ENCODE peak calls at places on chromosome 4, in ten cellular contexts. One of them, this sample, is unnamed.

GRCh38 chr4:100317032-100317864 is 127.0 kb upstream of the DDIT4L start:
- DNase-seq in tibial nerve: no peak
- DNase-seq in A549: no peak
- DNase-seq in stomach: no peak
- DNase-seq in uterus: no peak
- DNase-seq in A673: no peak
- DNase-seq in CD8-positive, alpha-beta T cell: no peak
- DNase-seq in psoas muscle: no peak
- DNase-seq in IMR-90: peak; percentile 27
- DNase-seq in heart right ventricle: no peak
- DNase-seq in this sample: no peak

GRCh38 chr4:10396181-10396580 is 61.0 kb downstream of the ZNF518B start:
- DNase-seq in tibial nerve: no peak
- DNase-seq in A549: no peak
- DNase-seq in stomach: no peak
- DNase-seq in uterus: no peak
- DNase-seq in A673: no peak
- DNase-seq in CD8-positive, alpha-beta T cell: no peak
- DNase-seq in psoas muscle: no peak
- DNase-seq in IMR-90: no peak
- DNase-seq in heart right ventricle: no peak
- DNase-seq in this sample: no peak

GRCh38 chr4:74376888-74377483 is 12.0 kb downstream of the EREG start:
- DNase-seq in tibial nerve: no peak
- DNase-seq in A549: peak; percentile 67
- DNase-seq in stomach: no peak
- DNase-seq in uterus: no peak
- DNase-seq in A673: peak; percentile 40
- DNase-seq in CD8-positive, alpha-beta T cell: no peak
- DNase-seq in psoas muscle: no peak
- DNase-seq in IMR-90: peak; percentile 77
- DNase-seq in heart right ventricle: no peak
- DNase-seq in this sample: no peak

GRCh38 chr4:112847781-112848180 is 201.7 kb upstream of the ANK2 start:
- DNase-seq in tibial nerve: no peak
- DNase-seq in A549: peak; percentile 9
- DNase-seq in stomach: no peak
- DNase-seq in uterus: no peak
- DNase-seq in A673: no peak
- DNase-seq in CD8-positive, alpha-beta T cell: no peak
- DNase-seq in psoas muscle: no peak
- DNase-seq in IMR-90: no peak
- DNase-seq in heart right ventricle: no peak
- DNase-seq in this sample: no peak

GRCh38 chr4:61152433-61152832 is 47.7 kb upstream of the ADGRL3 start:
- DNase-seq in tibial nerve: no peak
- DNase-seq in A549: no peak
- DNase-seq in stomach: no peak
- DNase-seq in uterus: no peak
- DNase-seq in A673: no peak
- DNase-seq in CD8-positive, alpha-beta T cell: no peak
- DNase-seq in psoas muscle: no peak
- DNase-seq in IMR-90: no peak
- DNase-seq in heart right ventricle: no peak
- DNase-seq in this sample: no peak

GRCh38 chr4:119647558-119647957 is 19.0 kb upstream of the PDE5A start:
- DNase-seq in tibial nerve: no peak
- DNase-seq in A549: no peak
- DNase-seq in stomach: no peak
- DNase-seq in uterus: no peak
- DNase-seq in A673: no peak
- DNase-seq in CD8-positive, alpha-beta T cell: no peak
- DNase-seq in psoas muscle: no peak
- DNase-seq in IMR-90: peak; percentile 89
- DNase-seq in heart right ventricle: no peak
- DNase-seq in this sample: no peak

GRCh38 chr4:108834167-108834566 is 71.3 kb upstream of the ETNPPL start:
- DNase-seq in tibial nerve: no peak
- DNase-seq in A549: no peak
- DNase-seq in stomach: no peak
- DNase-seq in uterus: no peak
- DNase-seq in A673: peak; percentile 64
- DNase-seq in CD8-positive, alpha-beta T cell: no peak
- DNase-seq in psoas muscle: no peak
- DNase-seq in IMR-90: peak; percentile 87
- DNase-seq in heart right ventricle: no peak
- DNase-seq in this sample: no peak

GRCh38 chr4:23235613-23236390 is 543.1 kb downstream of the GBA3 start:
- DNase-seq in tibial nerve: no peak
- DNase-seq in A549: no peak
- DNase-seq in stomach: no peak
- DNase-seq in uterus: no peak
- DNase-seq in A673: no peak
- DNase-seq in CD8-positive, alpha-beta T cell: no peak
- DNase-seq in psoas muscle: no peak
- DNase-seq in IMR-90: no peak
- DNase-seq in heart right ventricle: no peak
- DNase-seq in this sample: no peak

GRCh38 chr4:156321203-156321602 is 367.5 kb upstream of the CTSO start:
- DNase-seq in tibial nerve: no peak
- DNase-seq in A549: no peak
- DNase-seq in stomach: no peak
- DNase-seq in uterus: no peak
- DNase-seq in A673: no peak
- DNase-seq in CD8-positive, alpha-beta T cell: no peak
- DNase-seq in psoas muscle: no peak
- DNase-seq in IMR-90: peak; percentile 94
- DNase-seq in heart right ventricle: no peak
- DNase-seq in this sample: no peak

GRCh38 chr4:67918428-67918827 is 34.6 kb upstream of the TMPRSS11D start:
- DNase-seq in tibial nerve: no peak
- DNase-seq in A549: no peak
- DNase-seq in stomach: no peak
- DNase-seq in uterus: no peak
- DNase-seq in A673: no peak
- DNase-seq in CD8-positive, alpha-beta T cell: no peak
- DNase-seq in psoas muscle: no peak
- DNase-seq in IMR-90: no peak
- DNase-seq in heart right ventricle: no peak
- DNase-seq in this sample: no peak

GRCh38 chr4:67393007-67393406 is 152.3 kb downstream of the CENPC start:
- DNase-seq in tibial nerve: no peak
- DNase-seq in A549: no peak
- DNase-seq in stomach: no peak
- DNase-seq in uterus: no peak
- DNase-seq in A673: no peak
- DNase-seq in CD8-positive, alpha-beta T cell: no peak
- DNase-seq in psoas muscle: no peak
- DNase-seq in IMR-90: no peak
- DNase-seq in heart right ventricle: no peak
- DNase-seq in this sample: no peak

GRCh38 chr4:127586922-127587571 is 45.7 kb upstream of the INTU start:
- DNase-seq in tibial nerve: no peak
- DNase-seq in A549: peak; percentile 55
- DNase-seq in stomach: no peak
- DNase-seq in uterus: no peak
- DNase-seq in A673: peak; percentile 56
- DNase-seq in CD8-positive, alpha-beta T cell: no peak
- DNase-seq in psoas muscle: no peak
- DNase-seq in IMR-90: peak; percentile 39
- DNase-seq in heart right ventricle: no peak
- DNase-seq in this sample: no peak

GRCh38 chr4:93203708-93204107 is 624.8 kb upstream of the ATOH1 start:
- DNase-seq in tibial nerve: no peak
- DNase-seq in A549: peak; percentile 6
- DNase-seq in stomach: no peak
- DNase-seq in uterus: no peak
- DNase-seq in A673: no peak
- DNase-seq in CD8-positive, alpha-beta T cell: no peak
- DNase-seq in psoas muscle: no peak
- DNase-seq in IMR-90: peak; percentile 12
- DNase-seq in heart right ventricle: no peak
- DNase-seq in this sample: no peak

GRCh38 chr4:46844325-46844917 is 64.6 kb downstream of the COX7B2 start:
- DNase-seq in tibial nerve: no peak
- DNase-seq in A549: peak; percentile 46
- DNase-seq in stomach: peak; percentile 33
- DNase-seq in uterus: no peak
- DNase-seq in A673: peak; percentile 79
- DNase-seq in CD8-positive, alpha-beta T cell: no peak
- DNase-seq in psoas muscle: no peak
- DNase-seq in IMR-90: peak; percentile 61
- DNase-seq in heart right ventricle: peak; percentile 42
- DNase-seq in this sample: no peak

GRCh38 chr4:6633091-6633906 is 7.2 kb upstream of the MRFAP1 start:
- DNase-seq in tibial nerve: no peak
- DNase-seq in A549: no peak
- DNase-seq in stomach: no peak
- DNase-seq in uterus: no peak
- DNase-seq in A673: peak; percentile 50
- DNase-seq in CD8-positive, alpha-beta T cell: no peak
- DNase-seq in psoas muscle: peak; percentile 32
- DNase-seq in IMR-90: peak; percentile 49
- DNase-seq in heart right ventricle: no peak
- DNase-seq in this sample: no peak
- H3K27ac ChIP-seq in tibial nerve: no peak overlapping the region
- H3K27ac ChIP-seq in A549: peak overlapping the region; percentile 61
- H3K27ac ChIP-seq in stomach: no peak overlapping the region
- H3K27ac ChIP-seq in uterus: no peak overlapping the region
- H3K27ac ChIP-seq in A673: peak overlapping the region; percentile 83
- H3K27ac ChIP-seq in CD8-positive, alpha-beta T cell: no peak overlapping the region
- H3K27ac ChIP-seq in psoas muscle: no peak overlapping the region
- H3K27ac ChIP-seq in IMR-90: peak overlapping the region; percentile 29
- H3K27ac ChIP-seq in heart right ventricle: no peak overlapping the region
- H3K27ac ChIP-seq in this sample: no peak overlapping the region

GRCh38 chr4:169249214-169249973 is 21.4 kb downstream of the SH3RF1 start:
- DNase-seq in tibial nerve: no peak
- DNase-seq in A549: peak; percentile 88
- DNase-seq in stomach: no peak
- DNase-seq in uterus: no peak
- DNase-seq in A673: no peak
- DNase-seq in CD8-positive, alpha-beta T cell: no peak
- DNase-seq in psoas muscle: no peak
- DNase-seq in IMR-90: peak; percentile 87
- DNase-seq in heart right ventricle: no peak
- DNase-seq in this sample: no peak

GRCh38 chr4:169250796-169251195 is 20.0 kb downstream of the SH3RF1 start:
- DNase-seq in tibial nerve: no peak
- DNase-seq in A549: no peak
- DNase-seq in stomach: no peak
- DNase-seq in uterus: no peak
- DNase-seq in A673: no peak
- DNase-seq in CD8-positive, alpha-beta T cell: no peak
- DNase-seq in psoas muscle: no peak
- DNase-seq in IMR-90: no peak
- DNase-seq in heart right ventricle: no peak
- DNase-seq in this sample: no peak

GRCh38 chr4:169253087-169253675 is 17.6 kb downstream of the SH3RF1 start:
- DNase-seq in tibial nerve: no peak
- DNase-seq in A549: no peak
- DNase-seq in stomach: no peak
- DNase-seq in uterus: no peak
- DNase-seq in A673: peak; percentile 69
- DNase-seq in CD8-positive, alpha-beta T cell: no peak
- DNase-seq in psoas muscle: no peak
- DNase-seq in IMR-90: no peak
- DNase-seq in heart right ventricle: no peak
- DNase-seq in this sample: no peak

GRCh38 chr4:169252339-169253086 is 18.2 kb downstream of the SH3RF1 start:
- DNase-seq in tibial nerve: no peak
- DNase-seq in A549: no peak
- DNase-seq in stomach: no peak
- DNase-seq in uterus: no peak
- DNase-seq in A673: no peak
- DNase-seq in CD8-positive, alpha-beta T cell: no peak
- DNase-seq in psoas muscle: no peak
- DNase-seq in IMR-90: peak; percentile 51
- DNase-seq in heart right ventricle: peak; percentile 19
- DNase-seq in this sample: no peak

GRCh38 chr4:169251291-169252235 is 19.2 kb downstream of the SH3RF1 start:
- DNase-seq in tibial nerve: no peak
- DNase-seq in A549: peak; percentile 71
- DNase-seq in stomach: no peak
- DNase-seq in uterus: no peak
- DNase-seq in A673: no peak
- DNase-seq in CD8-positive, alpha-beta T cell: no peak
- DNase-seq in psoas muscle: no peak
- DNase-seq in IMR-90: no peak
- DNase-seq in heart right ventricle: no peak
- DNase-seq in this sample: no peak
- H3K4me1 ChIP-seq in tibial nerve: peaks cover 19% of the 10 kb centered on the region
- H3K4me1 ChIP-seq in A549: peaks cover 85% of the 10 kb centered on the region
- H3K4me1 ChIP-seq in stomach: peaks cover 47% of the 10 kb centered on the region
- H3K4me1 ChIP-seq in uterus: no peaks in the 10 kb centered on the region
- H3K4me1 ChIP-seq in A673: peaks cover 61% of the 10 kb centered on the region
- H3K4me1 ChIP-seq in CD8-positive, alpha-beta T cell: no peaks in the 10 kb centered on the region
- H3K4me1 ChIP-seq in psoas muscle: peaks cover 50% of the 10 kb centered on the region
- H3K4me1 ChIP-seq in IMR-90: peaks cover 27% of the 10 kb centered on the region
- H3K4me1 ChIP-seq in heart right ventricle: peaks cover 43% of the 10 kb centered on the region
- H3K4me1 ChIP-seq in this sample: peaks cover 63% of the 10 kb centered on the region

DNA sequence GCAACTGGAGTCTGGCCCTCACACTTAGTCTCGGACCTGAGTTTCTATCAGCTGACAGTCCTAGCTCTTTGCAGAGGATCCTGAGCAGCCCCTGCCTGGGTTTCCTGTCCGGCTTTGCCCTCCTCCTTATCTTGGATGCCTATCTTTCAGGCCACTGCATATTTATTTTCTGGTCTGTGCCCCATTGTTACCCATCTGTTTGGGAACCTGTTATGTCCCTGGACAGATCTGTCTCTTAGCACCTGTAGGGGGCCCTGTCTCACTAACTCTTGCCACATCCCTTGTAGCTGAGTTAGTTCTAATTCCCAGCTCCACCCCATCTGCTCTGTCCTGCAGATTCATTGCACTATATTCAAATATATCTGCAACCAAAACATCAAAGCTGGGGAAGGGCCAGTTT is 514.9 kb upstream of the LCORL start:
- DNase-seq in tibial nerve: no peak
- DNase-seq in A549: no peak
- DNase-seq in stomach: no peak
- DNase-seq in uterus: no peak
- DNase-seq in A673: peak; percentile 3
- DNase-seq in CD8-positive, alpha-beta T cell: no peak
- DNase-seq in psoas muscle: no peak
- DNase-seq in IMR-90: no peak
- DNase-seq in heart right ventricle: no peak
- DNase-seq in this sample: no peak
- TF ChIP-seq CTCF in tibial nerve: no peak
- TF ChIP-seq CTCF in A549: no peak
- TF ChIP-seq CTCF in stomach: no peak
- TF ChIP-seq CTCF in uterus: no peak
- TF ChIP-seq CTCF in A673: no peak
- TF ChIP-seq CTCF in CD8-positive, alpha-beta T cell: no peak
- TF ChIP-seq CTCF in psoas muscle: no peak
- TF ChIP-seq CTCF in IMR-90: no peak
- TF ChIP-seq CTCF in heart right ventricle: no peak
- TF ChIP-seq CTCF in this sample: no peak

DNA sequence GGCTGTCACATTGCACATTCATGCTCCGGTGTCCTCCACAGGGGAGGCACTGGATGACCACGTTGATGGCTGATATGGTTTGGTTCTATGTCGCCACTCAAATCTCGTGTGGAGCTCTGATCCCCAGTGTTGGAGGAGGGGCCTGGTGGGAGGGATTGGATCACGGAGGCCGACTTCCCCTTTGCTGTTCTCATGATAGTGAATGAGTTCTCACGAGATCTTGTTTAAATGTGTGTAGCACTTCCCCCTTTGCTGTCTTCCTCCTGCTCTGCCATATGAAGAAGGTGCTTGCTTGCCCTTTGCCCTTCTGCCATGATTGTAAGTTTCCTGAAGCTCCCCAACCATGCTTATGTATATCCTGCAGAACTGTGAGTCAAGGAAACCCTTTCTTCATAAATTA is 22.3 kb upstream of the NAT8L start:
- DNase-seq in tibial nerve: no peak
- DNase-seq in A549: no peak
- DNase-seq in stomach: no peak
- DNase-seq in uterus: no peak
- DNase-seq in A673: no peak
- DNase-seq in CD8-positive, alpha-beta T cell: no peak
- DNase-seq in psoas muscle: no peak
- DNase-seq in IMR-90: no peak
- DNase-seq in heart right ventricle: no peak
- DNase-seq in this sample: no peak
- H3K27ac ChIP-seq in tibial nerve: no peak overlapping the region
- H3K27ac ChIP-seq in A549: no peak overlapping the region
- H3K27ac ChIP-seq in stomach: no peak overlapping the region
- H3K27ac ChIP-seq in uterus: no peak overlapping the region
- H3K27ac ChIP-seq in A673: no peak overlapping the region
- H3K27ac ChIP-seq in CD8-positive, alpha-beta T cell: no peak overlapping the region
- H3K27ac ChIP-seq in psoas muscle: no peak overlapping the region
- H3K27ac ChIP-seq in IMR-90: no peak overlapping the region
- H3K27ac ChIP-seq in heart right ventricle: no peak overlapping the region
- H3K27ac ChIP-seq in this sample: no peak overlapping the region